ENCODE peak calls at places on chromosomes 13 and 19, in five cellular contexts. G, C, E, Q and K are unnamed samples.

GRCh38 chr19:16034180-16034579 is 42.1 kb upstream of the TPM4 start:
- DNase-seq in C (no peak), Q (no peak), E (no peak), G (no peak), K (no peak)

GRCh38 chr13:21733475-21734311 is 62.8 kb downstream of the FGF9 start:
- DNase-seq in Q (no peak), C (no peak), E (no peak), G (no peak), K (no peak)

GRCh38 chr13:20495087-20496023 is 30.3 kb downstream of the CRYL1 start:
- DNase-seq in G (peak), Q (peak), C (peak), E (peak), K (no peak)

GRCh38 chr13:74288361-74288911 is 154.2 kb upstream of the KLF12 start:
- DNase-seq in C (no peak), Q (peak), E (no peak), G (no peak), K (no peak)

GRCh38 chr19:45577111-45577905 is 7.3 kb downstream of the OPA3 start:
- DNase-seq in G (peak), E (no peak), C (peak), Q (no peak), K (no peak)

GRCh38 chr13:50543767-50544166 is 299.7 kb downstream of the DLEU7 start:
- DNase-seq in C (no peak), Q (no peak), E (no peak), G (no peak), K (no peak)

GRCh38 chr19:2537544-2537943 is 61.6 kb downstream of the GADD45B start:
- DNase-seq in E (no peak), Q (no peak), C (no peak), G (no peak), K (no peak)

GRCh38 chr19:44111910-44112463 is 1.2 kb upstream of the ZNF225 start:
- DNase-seq in Q (peak), E (no peak), C (no peak), G (no peak), K (no peak)

GRCh38 chr13:91491980-91492379 is 93.6 kb downstream of the GPC5 start:
- DNase-seq in C (no peak), E (no peak), G (no peak), Q (no peak), K (no peak)

GRCh38 chr13:26037302-26037701 is 14.5 kb downstream of the SHISA2 start:
- DNase-seq in Q (peak), G (no peak), E (no peak), C (peak), K (peak)

GRCh38 chr13:22049384-22049783 is 378.5 kb downstream of the FGF9 start:
- DNase-seq in G (no peak), Q (no peak), E (no peak), C (no peak), K (no peak)

GRCh38 chr19:6779204-6779603 is 6.7 kb downstream of the VAV1 start:
- DNase-seq in Q (no peak), G (no peak), E (no peak), C (no peak), K (no peak)

GRCh38 chr13:89457977-89458376 is 1786.8 kb downstream of the SLITRK5 start:
- DNase-seq in Q (no peak), E (no peak), G (no peak), C (peak), K (no peak)

GRCh38 chr13:107650081-107650701 is 565.1 kb downstream of the LIG4 start:
- DNase-seq in E (peak), Q (peak), C (peak), G (no peak), K (no peak)

GRCh38 chr19:46603195-46603637 is 2.1 kb downstream of the CALM3 start:
- DNase-seq in C (no peak), Q (no peak), E (no peak), G (no peak), K (no peak)

GRCh38 chr13:33560722-33561121 is 257.2 kb upstream of the RFC3 start:
- DNase-seq in E (no peak), G (no peak), Q (no peak), C (no peak), K (no peak)

GRCh38 chr13:44292545-44292944 is 81.1 kb upstream of the SERP2 start:
- DNase-seq in Q (no peak), E (no peak), C (no peak), G (no peak), K (no peak)

GRCh38 chr19:1000591-1001537 is 645 bp downstream of the GRIN3B start:
- DNase-seq in E (no peak), C (no peak), Q (no peak), G (no peak), K (no peak)

GRCh38 chr19:3275068-3275582 is 50.7 kb downstream of the CELF5 start:
- DNase-seq in C (peak), E (no peak), G (no peak), Q (no peak), K (no peak)

GRCh38 chr13:37669845-37670244 is 71.3 kb upstream of the POSTN start:
- DNase-seq in C (no peak), Q (no peak), E (no peak), G (no peak), K (no peak)

GRCh38 chr13:23956106-23956505 is 58.8 kb upstream of the C1QTNF9B start:
- DNase-seq in G (no peak), C (peak), Q (no peak), E (no peak), K (no peak)

GRCh38 chr19:18322318-18322758 is 538 bp downstream of the LSM4 start:
- DNase-seq in Q (no peak), C (peak), E (no peak), G (no peak), K (no peak)

GRCh38 chr19:44741841-44742352 is 6.6 kb upstream of the BCL3 start:
- DNase-seq in Q (no peak), C (peak), E (peak), G (peak), K (peak)

GRCh38 chr13:38688674-38689073 is 1.8 kb downstream of the FREM2 start:
- DNase-seq in C (no peak), E (no peak), G (no peak), Q (no peak), K (no peak)

GRCh38 chr13:62250501-62251175 is 835.0 kb upstream of the PCDH20 start:
- DNase-seq in E (no peak), Q (no peak), G (no peak), C (no peak), K (no peak)

GRCh38 chr13:21033224-21033855 is 28.0 kb downstream of the LATS2 start:
- DNase-seq in C (no peak), Q (no peak), E (no peak), G (no peak), K (no peak)

GRCh38 chr13:94662274-94662945 is 49.9 kb downstream of the SOX21 start:
- DNase-seq in G (no peak), Q (no peak), C (no peak), E (no peak), K (no peak)

GRCh38 chr13:100269837-100270236 is 180.9 kb downstream of the PCCA start:
- DNase-seq in E (peak), C (no peak), Q (no peak), G (peak), K (no peak)

GRCh38 chr13:94988654-94989053 is 276.3 kb upstream of the SOX21 start:
- DNase-seq in Q (no peak), C (peak), E (no peak), G (no peak), K (no peak)

GRCh38 chr13:99614465-99614885 is 113.2 kb downstream of the TM9SF2 start:
- DNase-seq in E (no peak), C (peak), G (no peak), Q (no peak), K (no peak)

GRCh38 chr13:75771818-75772217 is 135.7 kb downstream of the LMO7 start:
- DNase-seq in Q (no peak), C (peak), G (no peak), E (no peak), K (no peak)

GRCh38 chr13:90201198-90201597 is 1146.3 kb upstream of the MIR17HG start:
- DNase-seq in E (no peak), G (no peak), Q (no peak), C (no peak), K (no peak)

GRCh38 chr13:28707629-28708427 is 10.9 kb downstream of the SLC46A3 start:
- DNase-seq in E (no peak), C (no peak), Q (no peak), G (no peak), K (no peak)

GRCh38 chr13:77184455-77184854 is 142.4 kb downstream of the MYCBP2 start:
- DNase-seq in Q (no peak), G (no peak), E (no peak), C (no peak), K (no peak)

GRCh38 chr13:107835339-107836018 is 379.9 kb downstream of the LIG4 start:
- DNase-seq in G (no peak), E (no peak), C (no peak), Q (no peak), K (no peak)

GRCh38 chr13:81487151-81487550 is 1146.2 kb upstream of the SPRY2 start:
- DNase-seq in G (no peak), E (no peak), C (peak), Q (peak), K (no peak)

GRCh38 chr13:26589754-26590153 is 32.3 kb downstream of the WASF3 start:
- DNase-seq in C (no peak), Q (no peak), E (no peak), G (peak), K (no peak)

GRCh38 chr13:64640002-64640401 is 2590.1 kb downstream of the PCDH9 start:
- DNase-seq in G (no peak), Q (no peak), C (peak), E (no peak), K (no peak)

GRCh38 chr19:4891066-4891465 is 11.6 kb downstream of the ARRDC5 start:
- DNase-seq in Q (no peak), G (no peak), E (no peak), C (no peak), K (no peak)

GRCh38 chr19:4897146-4897545 is 5.5 kb downstream of the ARRDC5 start:
- DNase-seq in E (no peak), Q (no peak), G (no peak), C (no peak), K (no peak)

DNA sequence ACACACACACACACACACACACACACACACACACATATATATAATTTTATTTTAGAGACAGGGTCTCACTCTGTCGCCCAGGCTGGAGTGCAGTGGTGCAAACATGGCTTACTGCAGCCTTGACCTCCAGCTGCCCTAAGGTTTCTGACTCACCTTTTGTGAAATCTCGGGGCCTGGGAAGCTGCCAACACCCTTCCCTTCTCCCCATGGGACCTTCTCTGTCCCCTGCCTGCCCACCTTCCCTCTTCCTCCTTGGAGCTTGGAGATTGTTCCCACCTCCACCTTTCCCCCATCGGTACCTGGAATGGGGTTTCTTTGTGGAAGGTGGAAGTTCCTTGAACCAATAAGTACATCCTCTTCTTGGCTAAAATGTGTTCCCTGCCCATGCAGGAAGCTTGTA is 6.3 kb downstream of the ARRDC5 start:
- DNase-seq in G (no peak), E (no peak), Q (no peak), C (peak), K (no peak)
- TF ChIP-seq CTCF in G (no peak), E (no peak), Q (no peak), C (no peak), K (no peak)

DNA sequence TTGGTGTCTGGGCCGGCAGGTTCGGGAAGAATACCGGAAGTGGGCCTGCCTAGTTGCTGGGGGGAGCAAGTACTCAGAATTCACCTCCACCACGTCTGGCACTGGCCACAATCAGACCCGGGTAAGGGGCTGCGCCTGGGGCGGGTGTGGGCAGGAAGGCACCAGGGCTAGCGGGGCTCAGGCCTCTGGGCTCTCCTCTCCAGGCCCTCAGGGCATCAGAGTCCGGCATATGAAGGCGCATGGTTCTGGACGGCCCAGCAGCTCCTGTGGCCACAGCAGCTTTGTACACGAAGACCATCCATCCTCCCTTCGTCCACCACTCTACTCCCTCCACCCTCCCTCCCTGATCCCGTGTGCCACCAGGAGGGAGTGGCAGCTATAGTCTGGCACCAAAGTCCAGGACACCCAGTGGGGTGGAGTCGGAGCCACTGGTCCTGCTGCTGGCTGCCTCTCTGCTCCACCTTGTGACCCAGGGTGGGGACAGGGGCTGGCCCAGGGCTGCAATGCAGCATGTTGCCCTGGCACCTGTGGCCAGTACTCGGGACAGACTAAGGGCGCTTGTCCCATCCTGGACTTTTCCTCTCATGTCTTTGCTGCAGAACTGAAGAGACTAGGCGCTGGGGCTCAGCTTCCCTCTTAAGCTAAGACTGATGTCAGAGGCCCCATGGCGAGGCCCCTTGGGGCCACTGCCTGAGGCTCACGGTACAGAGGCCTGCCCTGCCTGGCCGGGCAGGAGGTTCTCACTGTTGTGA is 11.1 kb downstream of the DDX39A start:
- DNase-seq in Q (no peak), G (no peak), C (no peak), E (no peak), K (no peak)
- TF ChIP-seq POLR2A in Q (no peak), G (no peak), C (no peak), E (no peak), K (no peak)

DNA sequence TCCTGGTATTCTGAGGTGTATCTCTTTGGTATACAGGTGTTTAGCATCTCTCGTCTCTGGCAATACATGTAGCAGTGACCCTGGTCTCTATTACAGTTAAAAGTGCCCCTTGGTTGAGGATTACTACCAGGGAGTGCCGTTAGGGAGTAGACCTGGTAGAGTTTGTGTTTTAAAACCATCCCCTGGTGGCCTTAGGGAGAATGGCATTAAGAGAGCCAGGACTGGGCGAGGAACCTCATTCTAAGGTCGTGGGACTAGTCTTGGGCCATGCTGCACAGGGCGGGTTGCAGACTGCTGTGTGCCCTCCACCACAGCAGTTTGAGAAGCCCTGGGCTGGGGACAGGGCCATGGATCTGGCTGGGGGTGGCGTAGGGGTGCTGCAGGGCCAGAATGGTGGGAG is 35.0 kb downstream of the B3GLCT start:
- DNase-seq in E (no peak), Q (no peak), G (no peak), C (peak), K (no peak)
- TF ChIP-seq CTCF in E (no peak), Q (peak), G (no peak), C (no peak), K (no peak)

GRCh38 chr19:58154679-58155648 is 4.4 kb upstream of the ZNF329 start:
- DNase-seq in G (peak), Q (peak), C (peak), E (peak), K (peak)
- TF ChIP-seq POLR2A in G (peak), Q (no peak), C (no peak), E (no peak), K (peak)

DNA sequence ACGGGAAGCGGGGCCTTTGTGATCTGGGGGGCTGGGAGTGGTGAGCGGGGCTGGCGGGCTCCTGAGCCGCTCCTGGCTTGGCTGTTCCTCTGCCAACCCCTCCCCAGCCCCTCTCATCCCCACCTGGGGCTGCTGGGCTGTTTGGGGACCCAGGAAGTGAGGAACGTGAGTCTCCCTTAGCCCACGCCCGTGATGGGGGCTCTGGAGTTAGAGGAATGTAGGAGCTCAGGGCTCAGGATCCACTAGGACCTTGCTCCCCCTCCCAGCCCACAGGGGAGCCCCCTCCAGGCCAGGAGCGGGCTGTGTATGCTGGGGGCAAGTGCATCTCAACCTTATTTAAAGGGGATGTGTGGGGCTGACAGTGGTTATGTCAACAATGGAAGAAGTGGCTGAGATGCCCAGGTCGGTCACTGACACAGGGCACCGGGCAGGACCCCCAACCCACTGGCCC is 134.1 kb downstream of the URI1 start:
- DNase-seq in G (no peak), E (no peak), C (no peak), Q (peak), K (no peak)
- TF ChIP-seq CTCF in G (no peak), E (no peak), C (no peak), Q (peak), K (no peak)

DNA sequence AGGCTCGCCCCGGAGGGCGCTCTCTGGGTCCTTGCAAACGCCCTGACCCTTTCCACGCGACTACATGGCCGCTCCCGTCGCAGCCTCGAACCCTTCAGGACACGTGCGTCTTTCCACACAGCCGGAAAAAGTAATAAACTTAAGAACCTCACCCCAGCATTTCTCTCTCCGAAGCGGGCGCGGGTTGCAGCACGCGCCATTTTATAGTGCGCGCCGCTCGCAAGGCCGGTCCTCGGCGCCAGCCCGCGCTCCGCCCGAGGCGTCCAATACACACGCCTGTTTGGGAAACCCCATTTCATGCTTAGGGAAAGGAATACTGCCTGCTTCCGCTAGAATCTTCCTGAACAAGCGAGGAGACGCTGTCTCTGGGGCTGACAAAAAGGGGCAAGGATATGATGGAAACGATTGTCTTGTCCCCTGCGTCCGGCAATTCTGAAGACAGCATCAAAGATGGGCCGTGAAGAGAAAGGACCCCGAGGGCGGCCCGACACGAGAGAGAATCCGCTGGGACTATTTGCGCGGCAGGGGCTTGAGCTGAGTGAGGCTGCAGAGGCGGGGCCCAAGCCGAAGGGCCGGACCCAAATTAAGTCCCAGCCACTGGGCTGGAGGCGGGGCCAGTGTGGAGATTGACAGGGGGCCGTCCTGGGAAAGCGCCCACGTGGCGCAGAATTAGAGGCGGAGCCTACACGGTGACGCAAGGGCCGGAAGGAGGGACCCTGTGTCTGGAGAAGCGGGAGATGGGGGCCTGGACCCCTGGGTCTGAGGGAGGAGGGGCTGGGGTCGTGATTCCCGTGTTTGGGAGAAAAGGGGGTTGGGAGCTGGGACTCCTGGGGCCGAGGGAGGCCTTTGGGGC is 14.4 kb downstream of the ACP4 start:
- DNase-seq in Q (peak), E (peak), G (peak), C (peak), K (no peak)
- TF ChIP-seq POLR2A in Q (peak), E (peak), G (peak), C (peak), K (no peak)